ENCODE peak calls at places on chromosomes 2 and 18, in eight cellular contexts. P is ACHN; J is effector memory CD8-positive, alpha-beta T cell; H is GM12891; Y is KG1; O is cardiac muscle cell; S is nephron progenitor cell; F is choroid plexus epithelial cell. A is an unnamed sample.

GRCh38 chr2:206250041-206250897 is 24.2 kb upstream of the ZDBF2 start:
- DNase-seq in P (no peak), O (peak; percentile 21), F (peak; percentile 11), J (no peak), H (no peak), S (no peak), Y (no peak), A (peak; percentile 33)

GRCh38 chr2:26846881-26847662 is 860 bp upstream of the DPYSL5 start:
- DNase-seq in J (no peak), F (no peak), P (no peak), H (peak; percentile 11), S (peak; percentile 21), O (no peak), Y (no peak), A (peak; percentile 8)

GRCh38 chr18:10912790-10913560 is 236.4 kb downstream of the PIEZO2 start:
- DNase-seq in J (no peak), S (no peak), Y (no peak), P (no peak), O (peak; percentile 91), F (peak; percentile 94), H (no peak), A (peak; percentile 40)

GRCh38 chr2:119013640-119014039 is 71.6 kb downstream of the MARCO start:
- DNase-seq in O (no peak), J (no peak), S (no peak), F (no peak), H (no peak), Y (no peak), P (no peak), A (no peak)

GRCh38 chr2:64177315-64177714 is 33.1 kb upstream of the PELI1 start:
- DNase-seq in O (peak; percentile 62), F (peak; percentile 64), H (no peak), S (no peak), P (no peak), Y (no peak), J (no peak), A (no peak)

GRCh38 chr2:197904446-197904845 is 100.1 kb downstream of the PLCL1 start:
- DNase-seq in F (no peak), S (no peak), H (no peak), Y (no peak), O (no peak), P (no peak), J (no peak), A (no peak)

GRCh38 chr18:11165952-11166351 is 16.6 kb upstream of the PIEZO2 start:
- DNase-seq in S (no peak), H (no peak), P (no peak), O (no peak), J (no peak), Y (no peak), F (no peak), A (no peak)

GRCh38 chr2:9629222-9630000 is 1.4 kb downstream of the YWHAQ start:
- DNase-seq in O (peak; percentile 34), F (peak; percentile 53), H (no peak), J (no peak), S (no peak), Y (no peak), P (peak; percentile 45), A (peak; percentile 42)

GRCh38 chr2:10341193-10341592 is 38.5 kb downstream of the HPCAL1 start:
- DNase-seq in Y (no peak), J (no peak), O (no peak), F (no peak), H (no peak), S (no peak), P (no peak), A (no peak)

GRCh38 chr2:65796259-65796658 is 363.9 kb upstream of the SPRED2 start:
- DNase-seq in H (no peak), S (no peak), Y (no peak), J (no peak), O (no peak), F (no peak), P (no peak), A (no peak)

GRCh38 chr18:74841248-74841647 is 243.6 kb downstream of the ZNF407 start:
- DNase-seq in S (no peak), H (no peak), J (no peak), P (no peak), Y (no peak), F (peak; percentile 13), O (no peak), A (no peak)

GRCh38 chr18:49788327-49788908 is 24.9 kb downstream of the ACAA2 start:
- DNase-seq in P (peak; percentile 22), H (no peak), S (no peak), Y (no peak), F (peak; percentile 54), J (no peak), O (no peak), A (no peak)

GRCh38 chr2:74020717-74021406 is 36.2 kb downstream of the TET3 start:
- DNase-seq in P (no peak), F (no peak), Y (no peak), S (no peak), H (no peak), O (no peak), J (no peak), A (no peak)

GRCh38 chr18:37516361-37516853 is 49.2 kb downstream of the CELF4 start:
- DNase-seq in P (no peak), O (no peak), H (no peak), J (no peak), S (no peak), F (no peak), Y (no peak), A (no peak)

GRCh38 chr2:195021704-195022513 is 635.1 kb upstream of the SLC39A10 start:
- DNase-seq in S (no peak), O (no peak), Y (no peak), H (no peak), J (no peak), P (no peak), F (no peak), A (no peak)

GRCh38 chr2:217783243-217783642 is 219.6 kb downstream of the TNS1 start:
- DNase-seq in H (no peak), Y (no peak), S (no peak), J (no peak), O (no peak), F (no peak), P (no peak), A (no peak)

GRCh38 chr2:239399404-239399999 is 1.3 kb downstream of the HDAC4 start:
- DNase-seq in H (no peak), P (peak; percentile 4), J (peak; percentile 49), O (peak; percentile 22), Y (peak; percentile 12), F (peak; percentile 34), S (peak; percentile 40), A (peak; percentile 71)

GRCh38 chr2:217370391-217370790 is 510.5 kb upstream of the TNP1 start:
- DNase-seq in F (peak; percentile 61), P (no peak), H (no peak), Y (no peak), O (peak; percentile 28), S (no peak), J (no peak), A (no peak)

GRCh38 chr2:190545082-190545481 is 10.6 kb upstream of the NEMP2 start:
- DNase-seq in H (no peak), F (no peak), Y (no peak), O (peak; percentile 32), J (no peak), P (no peak), S (no peak), A (no peak)

GRCh38 chr2:46042711-46043110 is 254.5 kb upstream of the EPAS1 start:
- DNase-seq in S (no peak), F (no peak), Y (no peak), O (no peak), H (no peak), J (no peak), P (no peak), A (no peak)

GRCh38 chr2:174778479-174778962 is 14.2 kb upstream of the CHRNA1 start:
- DNase-seq in H (no peak), P (no peak), Y (no peak), J (peak; percentile 79), O (peak; percentile 99), S (no peak), F (peak; percentile 99), A (peak; percentile 49)